ENCODE peak calls at places on chromosomes 13 and 19, in seven cellular contexts. F is GM13977; T is cardiac muscle cell; W is CD4-positive, alpha-beta T cell; D is right lobe of liver; J is AG09309; I is Panc1. Q is an unnamed sample.

GRCh38 chr13:50104493-50104892 is 89.2 kb downstream of the KCNRG start:
- DNase-seq in F (no peak), T (no peak), W (no peak), D (no peak), J (no peak), I (no peak), Q (no peak)

GRCh38 chr19:4034048-4035017 is 26.8 kb downstream of the PIAS4 start:
- DNase-seq in F (no peak), T (no peak), W (no peak), D (no peak), J (no peak), I (no peak), Q (no peak)

GRCh38 chr13:59038824-59039223 is 1124.9 kb downstream of the DIAPH3 start:
- DNase-seq in F (no peak), T (peak), W (no peak), D (no peak), J (no peak), I (no peak), Q (no peak)

GRCh38 chr13:53408847-53409568 is 380.4 kb downstream of the OLFM4 start:
- DNase-seq in F (no peak), T (no peak), W (no peak), D (no peak), J (no peak), I (no peak), Q (no peak)

GRCh38 chr19:4060621-4061177 is 6.0 kb downstream of the ZBTB7A start:
- DNase-seq in F (no peak), T (no peak), W (no peak), D (no peak), J (no peak), I (no peak), Q (no peak)

GRCh38 chr19:19420570-19421301 is 15.3 kb downstream of the GATAD2A start:
- DNase-seq in F (no peak), T (no peak), W (no peak), D (no peak), J (no peak), I (no peak), Q (no peak)

GRCh38 chr19:48454150-48454730 is 1.1 kb upstream of the KCNJ14 start:
- DNase-seq in F (no peak), T (no peak), W (no peak), D (no peak), J (no peak), I (no peak), Q (no peak)

GRCh38 chr13:21846605-21847004 is 175.7 kb downstream of the FGF9 start:
- DNase-seq in F (no peak), T (no peak), W (no peak), D (no peak), J (no peak), I (no peak), Q (no peak)

GRCh38 chr13:103246581-103247200 is 180.5 kb upstream of the SLC10A2 start:
- DNase-seq in F (no peak), T (no peak), W (no peak), D (no peak), J (no peak), I (no peak), Q (no peak)

GRCh38 chr19:51808333-51808986 is 13.5 kb downstream of the FPR3 start:
- DNase-seq in F (no peak), T (peak), W (no peak), D (no peak), J (peak), I (peak), Q (peak)
- TF ChIP-seq CTCF in F (no peak), T (peak), W (no peak), D (no peak), J (peak), I (no peak), Q (peak)

GRCh38 chr13:99507054-99507453 is 5.8 kb downstream of the TM9SF2 start:
- DNase-seq in F (no peak), T (no peak), W (no peak), D (no peak), J (no peak), I (no peak), Q (no peak)

GRCh38 chr13:99506632-99507031 is 5.4 kb downstream of the TM9SF2 start:
- DNase-seq in F (no peak), T (no peak), W (no peak), D (no peak), J (no peak), I (no peak), Q (no peak)

GRCh38 chr13:99509477-99509876 is 8.2 kb downstream of the TM9SF2 start:
- DNase-seq in F (no peak), T (no peak), W (no peak), D (no peak), J (no peak), I (no peak), Q (no peak)

GRCh38 chr13:99501952-99502310 is 659 bp downstream of the TM9SF2 start:
- DNase-seq in F (no peak), T (peak), W (peak), D (peak), J (no peak), I (no peak), Q (no peak)

GRCh38 chr13:99505814-99506269 is 4.6 kb downstream of the TM9SF2 start:
- DNase-seq in F (no peak), T (peak), W (no peak), D (no peak), J (no peak), I (no peak), Q (no peak)
- TF ChIP-seq CTCF in F (peak), T (peak), W (peak), D (peak), J (peak), I (peak), Q (peak)

DNA sequence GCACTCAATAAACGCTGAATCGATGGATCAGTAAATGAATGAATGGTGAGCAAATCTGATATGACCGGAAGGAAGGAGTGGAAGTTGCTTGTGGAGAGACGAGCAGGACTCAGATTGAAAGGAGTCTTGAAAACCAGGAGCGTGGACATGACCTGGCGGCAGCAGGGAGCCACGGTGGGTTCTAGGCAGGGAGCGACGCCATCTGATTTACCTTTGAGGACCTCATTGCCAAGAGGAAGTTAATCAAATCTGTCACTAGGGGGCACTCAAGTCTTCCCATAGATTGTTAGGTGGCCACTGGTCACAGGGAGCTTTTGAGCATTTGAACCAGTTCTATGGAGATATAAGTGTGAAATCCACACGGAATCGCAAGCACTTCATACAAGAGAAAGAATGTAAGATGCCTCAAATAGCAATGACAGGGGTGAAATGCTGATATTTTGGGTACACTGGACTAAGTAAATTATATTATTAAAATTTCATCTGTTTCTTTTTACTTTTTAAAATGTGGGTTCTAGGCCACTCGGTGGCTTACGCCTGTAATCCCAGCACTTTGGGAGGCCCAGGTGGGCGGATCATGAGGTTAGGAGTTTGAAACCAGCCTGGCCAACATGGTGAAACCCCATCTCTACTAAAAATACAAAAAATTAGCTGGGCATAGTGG is 9.2 kb upstream of the FBN3 start:
- DNase-seq in F (peak), T (peak), W (peak), D (no peak), J (no peak), I (peak), Q (peak)
- TF ChIP-seq CTCF in F (peak), T (peak), W (peak), D (peak), J (peak), I (peak), Q (peak)

GRCh38 chr19:35271546-35271945 is 2.8 kb downstream of the USF2 start:
- DNase-seq in F (no peak), T (no peak), W (no peak), D (peak), J (no peak), I (no peak), Q (no peak)

GRCh38 chr19:35267818-35268545 is 780 bp upstream of the USF2 start:
- DNase-seq in F (peak), T (peak), W (peak), D (peak), J (no peak), I (no peak), Q (peak)

GRCh38 chr19:35270381-35270811 is 1.6 kb downstream of the USF2 start:
- DNase-seq in F (no peak), T (no peak), W (no peak), D (no peak), J (no peak), I (no peak), Q (no peak)

GRCh38 chr19:35268546-35269424 is at the start of gene USF2:
- DNase-seq in F (peak), T (peak), W (peak), D (peak), J (no peak), I (no peak), Q (peak)

DNA sequence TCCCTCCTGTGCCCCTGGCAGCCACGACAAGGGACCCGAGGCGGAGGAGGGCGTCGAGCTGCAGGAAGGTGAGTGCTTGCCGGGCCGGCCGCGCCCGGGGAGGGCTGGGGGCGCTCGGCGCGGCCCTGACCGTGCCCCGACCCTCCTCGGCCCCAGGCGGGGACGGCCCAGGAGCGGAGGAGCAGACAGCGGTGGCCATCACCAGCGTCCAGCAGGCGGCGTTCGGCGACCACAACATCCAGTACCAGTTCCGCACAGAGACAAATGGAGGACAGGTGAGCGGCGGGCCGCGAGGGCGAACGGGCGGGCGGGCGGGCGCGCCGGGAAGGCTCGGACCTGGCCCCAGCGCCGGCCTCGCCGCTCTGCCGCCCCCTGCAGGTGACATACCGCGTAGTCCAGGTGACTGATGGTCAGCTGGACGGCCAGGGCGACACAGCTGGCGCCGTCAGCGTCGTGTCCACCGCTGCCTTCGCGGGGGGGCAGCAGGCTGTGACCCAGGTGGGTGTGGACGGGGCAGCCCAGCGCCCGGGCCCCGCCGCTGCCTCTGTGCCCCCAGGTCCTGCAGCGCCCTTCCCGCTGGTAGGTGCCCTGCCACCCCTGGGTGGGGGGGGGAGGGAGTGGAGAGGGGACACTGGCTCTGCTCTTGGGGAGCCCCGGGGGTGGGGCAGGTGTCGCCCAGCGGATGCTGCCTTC is 809 bp downstream of the USF2 start:
- DNase-seq in F (peak), T (peak), W (peak), D (peak), J (peak), I (peak), Q (peak)
- TF ChIP-seq CTCF in F (peak), T (peak), W (peak), D (peak), J (peak), I (peak), Q (peak)

DNA sequence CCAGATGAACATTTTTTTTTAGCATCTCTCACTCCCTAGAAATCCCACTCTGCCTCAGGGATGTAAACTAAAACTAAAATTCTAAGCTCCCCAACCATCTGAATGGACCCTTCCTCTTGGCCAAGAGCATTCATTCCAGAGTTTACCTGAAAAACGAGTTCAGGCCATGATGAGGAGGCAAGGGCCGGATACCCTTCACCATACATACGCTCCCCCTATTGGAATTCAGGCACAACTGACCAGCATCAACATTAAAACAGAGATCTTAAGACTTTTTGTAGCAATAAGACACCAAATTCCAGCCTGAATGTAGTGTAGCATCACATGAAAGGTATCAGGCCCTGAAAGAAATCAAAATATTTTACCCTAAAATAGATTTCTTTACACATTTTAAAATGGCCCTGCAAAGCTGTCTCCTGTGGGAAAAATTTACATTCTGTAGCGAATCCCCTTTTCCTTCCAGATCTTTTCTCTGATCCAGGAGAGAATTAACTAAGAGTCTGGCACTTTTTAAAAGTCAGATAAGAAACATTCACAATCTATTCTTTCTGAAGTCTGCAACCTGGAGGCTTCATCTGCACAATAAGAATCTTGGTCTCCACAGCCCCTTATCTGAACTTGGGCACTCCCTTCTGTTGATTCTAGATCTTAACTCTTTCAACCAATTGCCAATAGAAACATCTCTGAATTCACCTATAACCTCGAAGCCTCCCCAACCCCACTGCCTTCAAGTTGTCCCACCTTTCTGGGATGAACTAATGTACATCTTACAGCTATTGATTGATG is 888.5 kb downstream of the UQCRFS1 start:
- DNase-seq in F (no peak), T (peak), W (no peak), D (no peak), J (no peak), I (no peak), Q (no peak)
- TF ChIP-seq CTCF in F (no peak), T (peak), W (no peak), D (no peak), J (no peak), I (peak), Q (no peak)

GRCh38 chr19:18252370-18252717 is 21.9 kb downstream of the IQCN start:
- DNase-seq in F (no peak), T (no peak), W (no peak), D (no peak), J (no peak), I (no peak), Q (no peak)

GRCh38 chr19:18253130-18253529 is 21.1 kb downstream of the IQCN start:
- DNase-seq in F (no peak), T (no peak), W (no peak), D (no peak), J (no peak), I (no peak), Q (no peak)

GRCh38 chr19:18253716-18254115 is 20.5 kb downstream of the IQCN start:
- DNase-seq in F (no peak), T (no peak), W (no peak), D (no peak), J (no peak), I (no peak), Q (no peak)

GRCh38 chr19:18257503-18258470 is 16.5 kb downstream of the IQCN start:
- DNase-seq in F (no peak), T (no peak), W (no peak), D (no peak), J (no peak), I (no peak), Q (no peak)

DNA sequence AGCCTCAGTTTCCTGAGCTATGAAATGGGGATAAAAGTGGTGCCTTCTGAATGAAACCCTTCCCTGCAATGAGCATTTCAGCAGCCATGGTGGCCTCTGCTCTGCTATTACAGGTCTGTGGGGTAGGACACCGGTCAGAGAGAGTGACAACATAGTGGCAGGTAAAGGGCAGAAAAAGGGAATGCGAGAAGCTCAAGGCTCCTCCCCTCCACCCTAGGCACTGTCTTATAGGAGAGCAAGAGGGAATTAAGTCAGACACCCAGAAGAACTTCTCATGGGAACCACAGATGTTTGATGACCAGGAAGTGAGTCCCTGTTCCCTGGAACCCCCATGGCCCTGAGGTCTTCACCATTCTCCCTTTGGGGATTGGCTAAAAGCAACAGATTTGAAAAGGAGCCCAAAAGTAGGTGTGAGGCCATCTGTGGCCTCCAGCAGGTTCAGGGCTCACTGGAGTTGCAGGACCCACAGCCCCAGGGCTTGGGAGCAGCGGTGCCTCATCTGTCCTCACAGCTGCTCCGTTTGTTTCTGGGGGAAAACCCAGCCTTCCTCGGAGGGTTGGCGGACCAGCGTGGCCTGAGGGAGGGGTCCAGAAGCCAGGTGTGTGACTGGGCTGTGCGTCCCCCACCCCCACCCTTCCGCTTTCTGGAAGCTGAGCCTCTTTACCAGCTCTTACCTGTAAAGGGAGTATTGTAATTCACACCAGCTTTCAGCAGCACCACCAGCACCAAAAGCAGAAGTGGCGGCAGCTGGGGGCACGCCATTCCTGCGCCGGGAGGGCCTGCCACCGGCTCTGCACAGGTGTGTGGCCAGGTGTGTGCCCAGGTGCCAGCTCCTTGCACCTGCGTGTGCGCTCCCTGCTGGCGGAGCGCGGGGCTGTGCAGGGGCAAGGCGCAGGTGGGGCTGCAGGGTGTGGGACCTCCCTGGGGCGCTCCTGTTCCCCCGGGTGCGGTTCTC is 19.4 kb downstream of the IQCN start:
- DNase-seq in F (no peak), T (no peak), W (no peak), D (no peak), J (no peak), I (no peak), Q (no peak)
- TF ChIP-seq CTCF in F (peak), T (no peak), W (no peak), D (no peak), J (no peak), I (no peak), Q (no peak)

DNA sequence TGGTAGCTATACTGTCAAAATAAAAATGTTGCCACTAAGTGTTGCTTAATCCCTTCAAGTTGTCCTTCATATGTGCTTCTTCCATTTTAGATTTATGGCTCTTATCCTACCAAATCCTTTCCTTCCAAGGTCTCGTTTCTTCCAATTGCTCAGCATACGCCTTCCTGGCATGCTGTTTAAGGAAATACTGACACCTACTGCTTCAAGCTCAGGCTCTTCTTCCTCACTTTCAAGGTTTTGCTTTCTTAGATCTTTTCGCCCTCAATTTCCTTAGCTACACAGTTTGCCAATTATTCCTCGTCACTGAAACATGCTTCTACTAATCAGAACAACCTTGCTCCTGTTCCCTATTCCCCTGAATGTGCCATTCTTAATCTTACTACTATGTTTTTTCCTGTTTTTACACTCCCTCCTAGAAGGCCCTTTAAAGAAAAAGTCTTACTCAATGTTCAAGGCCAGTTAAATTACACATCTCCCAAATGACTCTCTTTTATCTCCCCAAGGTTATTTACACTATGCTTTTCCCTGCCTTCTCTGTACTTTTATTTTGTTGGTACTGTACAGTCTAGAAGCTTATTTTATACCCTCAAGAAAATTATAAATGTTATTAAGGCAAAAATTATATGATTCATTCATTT is 343.1 kb downstream of the MZT1 start:
- DNase-seq in F (no peak), T (peak), W (no peak), D (no peak), J (no peak), I (no peak), Q (no peak)
- TF ChIP-seq CTCF in F (no peak), T (no peak), W (no peak), D (no peak), J (no peak), I (no peak), Q (no peak)